ENCODE peak calls at places on chromosome 9, in nine cellular contexts. T is body of pancreas, R is tibial artery, Q is AG04449, J is fibroblast of the aortic adventitia, C is MCF 10A, E is thyroid gland, U is HCT116, W is esophagus squamous epithelium. M is an unnamed sample.

GRCh38 chr9:4079906-4080305 is 220.0 kb downstream of the GLIS3 start:
- DNase-seq in T (no peak), R (no peak), Q (no peak), J (no peak), C (no peak), E (no peak), U (no peak), W (no peak), M (no peak)

GRCh38 chr9:104927216-104927911 is 591 bp downstream of the ABCA1 start:
- DNase-seq in T (peak), R (peak), Q (no peak), J (peak), C (no peak), E (peak), U (no peak), W (no peak), M (peak)

GRCh38 chr9:124852829-124853531 is at the start of gene WDR38:
- DNase-seq in T (peak), R (peak), Q (no peak), J (peak), C (peak), E (peak), U (peak), W (no peak), M (peak)

GRCh38 chr9:129888809-129889460 is 53.7 kb downstream of the USP20 start:
- DNase-seq in T (no peak), R (no peak), Q (no peak), J (no peak), C (no peak), E (no peak), U (no peak), W (no peak), M (no peak)

GRCh38 chr9:114221706-114222465 is 66.5 kb downstream of the COL27A1 start:
- DNase-seq in T (no peak), R (no peak), Q (no peak), J (no peak), C (no peak), E (no peak), U (no peak), W (no peak), M (no peak)

GRCh38 chr9:97475079-97475478 is 26.4 kb upstream of the TMOD1 start:
- DNase-seq in T (no peak), R (no peak), Q (peak), J (no peak), C (no peak), E (no peak), U (no peak), W (no peak), M (no peak)

GRCh38 chr9:114805670-114806551 is at the start of gene TNFSF15:
- DNase-seq in T (peak), R (peak), Q (no peak), J (no peak), C (peak), E (peak), U (no peak), W (no peak), M (peak)

GRCh38 chr9:132214027-132214622 is 52.3 kb downstream of the NTNG2 start:
- DNase-seq in T (peak), R (no peak), Q (peak), J (peak), C (peak), E (peak), U (peak), W (no peak), M (peak)

GRCh38 chr9:38027714-38028113 is 41.3 kb downstream of the SHB start:
- DNase-seq in T (no peak), R (no peak), Q (no peak), J (no peak), C (no peak), E (no peak), U (no peak), W (no peak), M (no peak)

GRCh38 chr9:116791314-116791713 is 104.2 kb downstream of the TRIM32 start:
- DNase-seq in T (no peak), R (no peak), Q (no peak), J (no peak), C (no peak), E (no peak), U (no peak), W (no peak), M (no peak)

GRCh38 chr9:33489070-33489469 is 15.3 kb upstream of the NOL6 start:
- DNase-seq in T (no peak), R (no peak), Q (peak), J (peak), C (no peak), E (no peak), U (no peak), W (no peak), M (no peak)

GRCh38 chr9:120100595-120100994 is 479.4 kb downstream of the CDK5RAP2 start:
- DNase-seq in T (no peak), R (no peak), Q (no peak), J (no peak), C (no peak), E (no peak), U (no peak), W (no peak), M (no peak)

GRCh38 chr9:34253460-34253837 is 74.6 kb downstream of the UBAP1 start:
- DNase-seq in T (no peak), R (no peak), Q (no peak), J (peak), C (peak), E (no peak), U (no peak), W (no peak), M (no peak)

GRCh38 chr9:35097573-35097972 is 1.2 kb upstream of the PIGO start:
- DNase-seq in T (no peak), R (no peak), Q (no peak), J (no peak), C (no peak), E (no peak), U (no peak), W (no peak), M (no peak)

GRCh38 chr9:6473149-6473548 is 60.1 kb downstream of the UHRF2 start:
- DNase-seq in T (no peak), R (no peak), Q (no peak), J (no peak), C (no peak), E (no peak), U (no peak), W (no peak), M (no peak)

GRCh38 chr9:16817002-16817401 is 53.5 kb downstream of the BNC2 start:
- DNase-seq in T (no peak), R (no peak), Q (no peak), J (no peak), C (no peak), E (no peak), U (no peak), W (no peak), M (no peak)

GRCh38 chr9:136943291-136944093 is 1.0 kb downstream of the FBXW5 start:
- DNase-seq in T (peak), R (no peak), Q (no peak), J (peak), C (peak), E (peak), U (no peak), W (no peak), M (no peak)

GRCh38 chr9:90044710-90045151 is 439.9 kb downstream of the GADD45G start:
- DNase-seq in T (no peak), R (no peak), Q (no peak), J (no peak), C (peak), E (no peak), U (peak), W (no peak), M (no peak)

GRCh38 chr9:91643474-91644102 is 220.0 kb upstream of the NFIL3 start:
- DNase-seq in T (no peak), R (no peak), Q (no peak), J (peak), C (no peak), E (no peak), U (no peak), W (no peak), M (no peak)

GRCh38 chr9:91642771-91643170 is 219.1 kb upstream of the NFIL3 start:
- DNase-seq in T (no peak), R (no peak), Q (no peak), J (no peak), C (no peak), E (no peak), U (no peak), W (no peak), M (no peak)

GRCh38 chr9:91644433-91644832 is 220.8 kb upstream of the NFIL3 start:
- DNase-seq in T (no peak), R (no peak), Q (no peak), J (no peak), C (no peak), E (no peak), U (no peak), W (no peak), M (no peak)

GRCh38 chr9:91646702-91647101 is 223.1 kb upstream of the NFIL3 start:
- DNase-seq in T (no peak), R (no peak), Q (no peak), J (no peak), C (no peak), E (no peak), U (no peak), W (no peak), M (no peak)

DNA sequence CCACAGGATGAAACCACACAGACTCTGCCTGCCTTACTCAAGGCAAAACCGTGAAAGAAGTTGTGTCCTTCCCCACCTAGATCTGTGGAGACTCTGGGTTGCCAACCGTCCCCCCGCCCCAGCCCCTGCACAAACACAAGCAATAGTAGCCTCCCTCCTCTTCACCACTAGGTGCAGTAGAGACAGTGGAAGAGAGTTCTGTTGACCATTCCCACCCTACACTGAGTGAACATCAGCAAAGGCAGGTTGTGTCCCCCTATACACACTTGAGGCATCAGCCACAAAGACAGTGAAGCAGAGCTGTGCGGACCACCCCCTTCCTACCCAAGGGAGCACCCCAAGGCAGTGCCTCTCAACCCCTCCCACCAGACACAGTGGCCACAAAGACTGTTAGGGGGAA is 223.7 kb upstream of the NFIL3 start:
- DNase-seq in T (no peak), R (no peak), Q (no peak), J (no peak), C (no peak), E (no peak), U (no peak), W (no peak), M (no peak)
- TF ChIP-seq CTCF in T (no peak), R (no peak), Q (no peak), J (no peak), C (no peak), E (no peak), U (no peak), W (no peak), M (no peak)

DNA sequence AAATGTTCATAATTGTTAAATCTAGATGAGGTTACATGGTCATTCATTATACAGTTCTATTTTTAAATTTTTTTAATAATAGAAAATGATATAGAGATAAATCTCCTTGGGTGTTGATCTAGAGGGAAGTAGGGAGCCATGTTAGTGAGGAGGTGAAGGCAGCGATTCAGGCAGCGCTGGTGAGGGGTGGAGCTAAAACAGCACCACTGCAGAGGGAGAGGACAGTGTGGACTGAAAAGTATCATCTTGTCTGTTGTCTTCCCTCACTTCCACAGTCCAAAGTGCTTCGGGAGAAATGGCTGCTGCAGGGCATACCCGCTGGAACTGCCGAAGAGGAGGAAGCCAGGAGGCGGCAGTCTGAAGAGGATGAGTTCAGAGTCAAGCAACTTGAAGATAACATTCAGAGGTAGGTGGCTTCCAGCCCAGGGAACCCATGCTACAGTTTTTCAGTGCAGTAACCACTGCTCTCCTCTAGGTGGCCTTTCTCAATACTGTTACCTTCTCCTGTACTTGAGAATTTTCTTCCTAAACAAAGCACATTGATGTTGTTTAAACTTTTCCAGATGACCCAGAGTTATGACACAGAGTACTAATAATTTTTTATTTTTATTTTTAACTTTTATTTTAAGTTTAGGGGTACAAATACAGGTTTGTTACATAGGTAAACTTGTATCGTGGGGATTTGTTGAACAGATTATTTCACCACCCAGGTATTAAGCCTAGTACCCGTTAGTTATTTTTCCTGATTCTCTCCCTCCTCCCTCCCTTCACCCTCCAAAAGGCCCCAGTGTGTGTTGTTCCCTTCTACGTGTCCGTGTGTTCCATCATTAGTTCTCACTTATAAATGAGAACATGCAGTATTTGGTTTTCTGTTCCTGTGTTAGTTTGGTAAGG is 100.5 kb downstream of the PALM2AKAP2 start:
- DNase-seq in T (no peak), R (no peak), Q (no peak), J (peak), C (peak), E (no peak), U (peak), W (no peak), M (peak)
- TF ChIP-seq CTCF in T (peak), R (peak), Q (peak), J (peak), C (peak), E (no peak), U (peak), W (peak), M (peak)

GRCh38 chr9:94160594-94161501 is 76.6 kb downstream of the PTPDC1 start:
- DNase-seq in T (no peak), R (no peak), Q (no peak), J (no peak), C (no peak), E (no peak), U (peak), W (no peak), M (no peak)
- TF ChIP-seq CTCF in T (no peak), R (no peak), Q (no peak), J (peak), C (no peak), E (no peak), U (peak), W (no peak), M (no peak)

DNA sequence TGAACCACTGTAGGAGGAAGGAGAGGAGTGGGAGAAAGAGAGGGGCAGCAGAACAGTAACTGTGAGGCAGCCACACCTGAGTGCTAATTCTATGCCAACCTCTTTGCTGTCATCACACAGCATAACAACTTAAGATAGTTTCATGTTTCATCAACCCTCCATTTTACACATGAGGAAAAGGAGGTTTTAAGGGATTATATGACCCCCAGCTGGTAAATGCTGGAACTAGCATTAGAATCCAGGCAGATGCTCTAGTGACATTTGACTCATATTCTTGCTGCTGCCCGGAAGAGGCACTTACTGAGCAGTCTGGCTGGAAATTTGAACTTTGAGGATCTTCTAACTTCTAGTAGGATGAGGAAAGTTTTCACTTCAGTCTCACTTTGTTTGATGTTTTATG is 24.1 kb upstream of the VLDLR start:
- DNase-seq in T (no peak), R (no peak), Q (no peak), J (peak), C (no peak), E (no peak), U (no peak), W (no peak), M (no peak)
- TF ChIP-seq CTCF in T (no peak), R (no peak), Q (no peak), J (no peak), C (no peak), E (no peak), U (no peak), W (no peak), M (no peak)

GRCh38 chr9:74940600-74940999 is 12.1 kb downstream of the C9orf40 start:
- DNase-seq in T (no peak), R (no peak), Q (no peak), J (peak), C (peak), E (no peak), U (no peak), W (no peak), M (no peak)
- TF ChIP-seq CTCF in T (no peak), R (no peak), Q (no peak), J (peak), C (no peak), E (no peak), U (no peak), W (no peak), M (no peak)

GRCh38 chr9:101478444-101478843 is 42.9 kb upstream of the ALDOB start:
- DNase-seq in T (no peak), R (no peak), Q (no peak), J (no peak), C (no peak), E (no peak), U (no peak), W (no peak), M (no peak)
- TF ChIP-seq CTCF in T (no peak), R (no peak), Q (no peak), J (no peak), C (peak), E (no peak), U (peak), W (no peak), M (no peak)

GRCh38 chr9:127104465-127105311 is 17.7 kb downstream of the ANGPTL2 start:
- DNase-seq in T (no peak), R (no peak), Q (no peak), J (no peak), C (no peak), E (no peak), U (no peak), W (no peak), M (no peak)

GRCh38 chr9:127098916-127099315 is 23.5 kb downstream of the ANGPTL2 start:
- DNase-seq in T (no peak), R (no peak), Q (no peak), J (no peak), C (no peak), E (no peak), U (no peak), W (no peak), M (no peak)

GRCh38 chr9:127102788-127103187 is 19.6 kb downstream of the ANGPTL2 start:
- DNase-seq in T (no peak), R (no peak), Q (no peak), J (no peak), C (no peak), E (no peak), U (no peak), W (no peak), M (no peak)

GRCh38 chr9:127099664-127100063 is 22.8 kb downstream of the ANGPTL2 start:
- DNase-seq in T (no peak), R (no peak), Q (no peak), J (peak), C (no peak), E (no peak), U (no peak), W (no peak), M (no peak)

DNA sequence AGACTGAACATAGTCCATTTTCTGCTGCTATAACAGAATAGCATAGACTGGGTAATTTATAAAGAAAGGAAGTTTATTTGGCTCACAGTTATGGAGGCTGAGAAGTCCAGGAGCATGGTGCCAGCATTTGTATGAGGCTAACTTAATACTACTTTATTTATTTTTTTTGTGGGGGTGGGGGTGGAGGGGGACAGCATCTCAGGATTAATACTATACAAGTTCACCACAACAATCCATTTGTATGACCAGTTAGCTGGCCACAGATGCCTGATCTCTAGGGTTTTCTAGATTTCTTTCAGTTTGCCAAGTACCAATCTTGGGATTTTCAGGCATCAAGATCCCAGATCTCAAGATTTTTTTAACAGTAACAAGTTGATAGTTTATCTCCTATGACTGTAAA is 20.3 kb downstream of the ANGPTL2 start:
- DNase-seq in T (no peak), R (no peak), Q (no peak), J (peak), C (no peak), E (no peak), U (no peak), W (no peak), M (no peak)
- TF ChIP-seq CTCF in T (no peak), R (no peak), Q (no peak), J (no peak), C (no peak), E (no peak), U (no peak), W (no peak), M (no peak)

GRCh38 chr9:99576002-99576401 is 245.7 kb upstream of the NR4A3 start:
- DNase-seq in T (no peak), R (no peak), Q (no peak), J (no peak), C (no peak), E (no peak), U (no peak), W (no peak), M (no peak)

GRCh38 chr9:99576830-99577229 is 244.9 kb upstream of the NR4A3 start:
- DNase-seq in T (no peak), R (no peak), Q (no peak), J (no peak), C (no peak), E (no peak), U (no peak), W (no peak), M (no peak)

GRCh38 chr9:99578666-99579065 is 243.0 kb upstream of the NR4A3 start:
- DNase-seq in T (no peak), R (no peak), Q (no peak), J (no peak), C (no peak), E (no peak), U (no peak), W (no peak), M (no peak)

GRCh38 chr9:99579964-99580363 is 241.7 kb upstream of the NR4A3 start:
- DNase-seq in T (no peak), R (no peak), Q (no peak), J (no peak), C (no peak), E (no peak), U (no peak), W (no peak), M (no peak)

DNA sequence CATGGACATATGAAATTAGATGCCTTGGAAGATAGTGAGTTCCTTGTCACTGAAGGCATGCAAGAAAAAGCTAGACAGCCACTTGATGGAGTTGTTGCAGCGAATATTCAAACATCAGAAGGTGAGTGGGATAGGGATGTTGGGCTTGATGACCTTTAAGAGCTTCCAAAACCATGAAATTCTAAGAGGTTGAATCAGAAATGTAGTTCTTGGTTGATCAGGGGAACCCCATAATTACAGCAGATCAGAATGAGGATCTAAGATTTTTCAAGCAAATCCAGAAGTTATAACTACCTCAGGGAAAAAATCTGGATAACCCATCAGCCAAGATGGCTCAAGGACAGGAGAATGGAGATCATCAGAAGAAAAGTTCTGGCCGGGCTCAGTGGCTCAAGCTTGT is 244.3 kb upstream of the NR4A3 start:
- DNase-seq in T (no peak), R (no peak), Q (no peak), J (no peak), C (no peak), E (no peak), U (no peak), W (no peak), M (no peak)
- TF ChIP-seq CTCF in T (no peak), R (no peak), Q (no peak), J (no peak), C (no peak), E (no peak), U (no peak), W (no peak), M (no peak)

M was measured in glutamatergic neuron.